ENCODE peak calls at places on chromosome 17, in ten cellular contexts. F is MV-4-11; T is adrenal gland; O is type B pancreatic cell; K is stromal cell of bone marrow; A is stimulated activated CD8-positive, alpha-beta memory T cell treated with anti-CD3 and anti-CD28 coated beads, Interleukin-15, amount 100 ng/mL, for 24 hours; J is choroid plexus epithelial cell; C is germinal center; Q is renal cortical epithelial cell; U is AML-193. V is an unnamed sample.

GRCh38 chr17:48612854-48613691 is 2.0 kb downstream of the HOXB8 start:
- DNase-seq in F (peak; percentile 5), T (peak; percentile 52), O (no peak), K (no peak), A (no peak), J (peak; percentile 26), C (peak; percentile 70), Q (no peak), U (no peak), V (peak; percentile 56)

GRCh38 chr17:50626037-50626574 is 8.6 kb upstream of the ABCC3 start:
- DNase-seq in F (peak; percentile 35), T (peak; percentile 85), O (no peak), K (peak; percentile 41), A (peak; percentile 29), J (peak; percentile 83), C (peak; percentile 63), Q (peak; percentile 58), U (peak; percentile 75), V (peak; percentile 74)

GRCh38 chr17:64343833-64344637 is 46.6 kb downstream of the PECAM1 start:
- DNase-seq in F (peak; percentile 61), T (peak; percentile 79), O (no peak), K (peak; percentile 78), A (no peak), J (peak; percentile 75), C (no peak), Q (peak; percentile 95), U (no peak), V (no peak)

GRCh38 chr17:16882243-16882925 is 89.5 kb downstream of the TNFRSF13B start:
- DNase-seq in F (no peak), T (no peak), O (no peak), K (no peak), A (no peak), J (no peak), C (no peak), Q (no peak), U (no peak), V (no peak)

GRCh38 chr17:57544834-57545463 is 200.2 kb downstream of the CCDC182 start:
- DNase-seq in F (no peak), T (no peak), O (no peak), K (no peak), A (no peak), J (no peak), C (no peak), Q (no peak), U (no peak), V (no peak)

GRCh38 chr17:34254651-34255380 is at the start of gene CCL2:
- DNase-seq in F (peak; percentile 89), T (peak; percentile 75), O (no peak), K (peak; percentile 72), A (no peak), J (peak; percentile 71), C (no peak), Q (peak; percentile 88), U (peak; percentile 41), V (peak; percentile 34)

GRCh38 chr17:45221081-45221996 is at the start of gene FMNL1:
- DNase-seq in F (peak; percentile 42), T (peak; percentile 36), O (no peak), K (no peak), A (no peak), J (no peak), C (peak; percentile 64), Q (no peak), U (peak; percentile 76), V (peak; percentile 87)

GRCh38 chr17:74957935-74958549 is 14.5 kb downstream of the HID1 start:
- DNase-seq in F (peak; percentile 23), T (peak; percentile 87), O (peak; percentile 90), K (no peak), A (peak; percentile 81), J (peak; percentile 56), C (peak; percentile 80), Q (peak; percentile 8), U (peak; percentile 33), V (peak; percentile 69)

V was measured in NB4.